ENCODE peak calls at places on chromosome 22, in ten cellular contexts. M is AG10803, Y is fibroblast of lung, P is thoracic aorta, Z is MM.1S, F is HFF-Myc, R is colonic mucosa, G is heart right ventricle, B is osteocyte, D is psoas muscle. N is an unnamed sample.
A peak's percentile ranks its signal among the peaks of the same experiment; 100 is the strongest.

GRCh38 chr22:20951151-20951931 is 15.7 kb upstream of the AIFM3 start:
- DNase-seq in M (no peak), Y (no peak), P (no peak), Z (no peak), F (no peak), R (peak; percentile 36), G (no peak), B (no peak), D (no peak), N (no peak)

GRCh38 chr22:46052801-46053562 is 76.0 kb upstream of the WNT7B start:
- DNase-seq in M (peak; percentile 58), Y (peak; percentile 51), P (no peak), Z (peak; percentile 81), F (no peak), R (peak; percentile 71), G (no peak), B (no peak), D (peak; percentile 73), N (no peak)

GRCh38 chr22:45478108-45478771 is 24.4 kb upstream of the FBLN1 start:
- DNase-seq in M (peak; percentile 90), Y (peak; percentile 89), P (no peak), Z (no peak), F (peak; percentile 98), R (no peak), G (no peak), B (no peak), D (no peak), N (peak; percentile 20)

GRCh38 chr22:41367039-41367679 is 14.6 kb upstream of the TEF start:
- DNase-seq in M (peak; percentile 91), Y (peak; percentile 96), P (peak; percentile 81), Z (no peak), F (peak; percentile 85), R (peak; percentile 96), G (peak; percentile 97), B (peak; percentile 97), D (peak; percentile 99), N (peak; percentile 85)

GRCh38 chr22:49966716-49967332 is 6.3 kb downstream of the PIM3 start:
- DNase-seq in M (peak; percentile 59), Y (no peak), P (peak; percentile 11), Z (no peak), F (no peak), R (peak; percentile 31), G (peak; percentile 29), B (no peak), D (peak; percentile 82), N (no peak)

GRCh38 chr22:29907753-29908515 is 25.0 kb downstream of the MTMR3 start:
- DNase-seq in M (peak; percentile 81), Y (peak; percentile 98), P (peak; percentile 36), Z (no peak), F (peak; percentile 95), R (peak; percentile 91), G (peak; percentile 76), B (no peak), D (peak; percentile 90), N (peak; percentile 82)

GRCh38 chr22:44519895-44520294 is 21.9 kb upstream of the RTL6 start:
- DNase-seq in M (no peak), Y (no peak), P (no peak), Z (no peak), F (no peak), R (no peak), G (peak; percentile 75), B (peak; percentile 15), D (no peak), N (no peak)

GRCh38 chr22:44735518-44736428 is 16.6 kb upstream of the ARHGAP8 start:
- DNase-seq in M (peak; percentile 39), Y (no peak), P (no peak), Z (peak; percentile 51), F (no peak), R (peak; percentile 89), G (peak; percentile 70), B (peak; percentile 93), D (peak; percentile 85), N (peak; percentile 51)

GRCh38 chr22:22810471-22810870 is 77.1 kb upstream of the IGLL5 start:
- DNase-seq in M (no peak), Y (no peak), P (no peak), Z (no peak), F (no peak), R (no peak), G (no peak), B (peak; percentile 82), D (no peak), N (no peak)

GRCh38 chr22:19940536-19941364 is 822 bp upstream of the COMT start:
- DNase-seq in M (no peak), Y (no peak), P (no peak), Z (no peak), F (no peak), R (no peak), G (no peak), B (no peak), D (peak; percentile 54), N (no peak)

GRCh38 chr22:47450876-47451475 is 688.5 kb downstream of the TBC1D22A start:
- DNase-seq in M (no peak), Y (no peak), P (no peak), Z (no peak), F (no peak), R (no peak), G (no peak), B (no peak), D (no peak), N (no peak)

DNA sequence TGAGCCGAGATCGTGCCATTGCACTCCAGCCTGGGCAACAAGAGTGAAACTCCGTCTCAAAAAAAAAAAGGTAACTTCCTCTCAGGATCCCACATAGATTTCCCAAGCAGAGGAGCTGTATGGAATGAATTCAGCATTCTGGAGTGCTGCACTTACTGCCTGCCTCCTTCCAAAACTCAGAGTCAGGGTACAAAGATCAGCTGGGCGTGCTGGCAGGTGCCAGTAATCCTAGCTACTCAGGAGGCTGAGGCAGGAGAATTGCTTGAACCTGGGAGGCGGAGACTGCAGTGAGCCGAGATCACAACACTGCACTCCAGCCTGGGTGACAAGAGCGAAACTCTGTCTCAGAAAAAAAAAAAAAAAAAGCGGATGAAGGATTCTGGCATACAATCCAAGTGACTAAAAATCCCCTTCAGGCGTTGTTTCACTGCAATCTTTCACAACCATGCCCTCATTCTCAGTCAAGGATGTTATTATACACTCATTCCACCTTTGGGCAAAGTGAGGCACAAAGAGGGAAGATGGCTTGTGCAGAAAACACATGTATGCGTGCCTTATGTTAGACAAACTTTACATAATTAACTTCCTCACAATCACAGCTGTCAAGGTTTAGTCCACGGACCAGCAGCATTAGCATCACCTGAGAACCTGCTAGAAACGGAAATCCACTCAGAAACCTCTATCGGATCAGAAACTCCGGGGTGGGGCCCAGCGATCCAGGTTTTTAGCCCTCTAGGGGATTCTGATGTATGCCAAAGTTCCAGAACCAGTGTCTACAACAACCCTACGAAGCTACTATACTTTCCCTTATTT is 1.1 kb upstream of the NOL12 start:
- DNase-seq in M (no peak), Y (no peak), P (no peak), Z (peak; percentile 40), F (no peak), R (peak; percentile 83), G (no peak), B (no peak), D (no peak), N (no peak)
- TF ChIP-seq CTCF in M (no peak), Y (no peak), P (no peak), Z (no peak), F (no peak), R (no peak), G (no peak), B (no peak), D (no peak), N (no peak)

GRCh38 chr22:43011079-43011478 is 3.9 kb downstream of the PACSIN2 start:
- DNase-seq in M (no peak), Y (peak; percentile 84), P (no peak), Z (no peak), F (no peak), R (no peak), G (no peak), B (no peak), D (no peak), N (no peak)
- TF ChIP-seq CTCF in M (peak; percentile 22), Y (no peak), P (no peak), Z (no peak), F (no peak), R (no peak), G (no peak), B (no peak), D (no peak), N (no peak)

GRCh38 chr22:37951305-37951704 is 2.1 kb downstream of the C22orf23 start:
- DNase-seq in M (no peak), Y (no peak), P (no peak), Z (no peak), F (no peak), R (no peak), G (no peak), B (no peak), D (no peak), N (no peak)
- TF ChIP-seq CTCF in M (no peak), Y (no peak), P (no peak), Z (no peak), F (no peak), R (no peak), G (no peak), B (no peak), D (no peak), N (no peak)

GRCh38 chr22:37832022-37832857 is 9.1 kb downstream of the GALR3 start:
- DNase-seq in M (no peak), Y (no peak), P (no peak), Z (no peak), F (no peak), R (no peak), G (no peak), B (no peak), D (no peak), N (no peak)

GRCh38 chr22:37824674-37825641 is 1.8 kb downstream of the GALR3 start:
- DNase-seq in M (no peak), Y (peak; percentile 50), P (no peak), Z (no peak), F (no peak), R (no peak), G (no peak), B (no peak), D (no peak), N (no peak)

GRCh38 chr22:37831472-37831871 is 8.3 kb downstream of the GALR3 start:
- DNase-seq in M (no peak), Y (no peak), P (no peak), Z (no peak), F (no peak), R (no peak), G (no peak), B (no peak), D (no peak), N (no peak)

GRCh38 chr22:37827056-37827455 is 3.9 kb downstream of the GALR3 start:
- DNase-seq in M (no peak), Y (peak; percentile 14), P (no peak), Z (no peak), F (no peak), R (no peak), G (peak; percentile 64), B (no peak), D (peak; percentile 80), N (no peak)

DNA sequence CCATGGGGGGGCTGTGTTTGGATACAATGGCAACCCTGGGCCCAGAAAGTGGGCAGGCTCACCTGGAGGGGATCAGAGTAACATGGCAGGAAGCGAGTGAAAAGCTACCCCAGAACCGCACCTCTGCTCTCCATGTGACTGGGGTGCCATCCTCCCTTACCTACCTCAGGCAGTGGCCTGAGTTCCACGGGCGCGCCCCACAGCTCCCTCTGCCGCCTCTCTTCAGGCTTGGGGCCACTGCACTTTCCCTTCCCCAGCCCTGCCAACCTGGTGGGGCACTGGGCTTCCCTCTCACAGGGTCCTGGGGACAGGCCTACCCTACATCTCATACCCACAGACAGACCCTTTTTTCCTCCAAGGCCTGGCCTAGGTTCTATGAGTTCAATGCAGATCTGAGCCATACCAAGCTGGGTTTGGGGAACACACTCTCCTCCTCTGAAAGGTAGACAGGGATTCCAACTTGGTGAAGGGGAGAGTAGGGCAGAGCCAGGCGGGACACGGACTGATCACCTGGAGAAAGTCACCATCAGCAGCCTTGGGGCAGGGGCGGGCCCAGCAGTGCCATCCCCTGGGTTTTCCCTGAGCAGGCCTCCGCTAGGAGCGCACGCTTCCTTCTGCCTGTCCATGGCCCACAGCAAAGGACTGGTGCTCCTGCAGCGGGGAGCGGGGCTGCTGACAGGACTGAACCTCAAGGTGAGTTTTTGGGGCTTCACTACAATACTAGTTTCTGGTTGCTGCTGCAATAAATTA is 7.1 kb downstream of the GALR3 start:
- DNase-seq in M (no peak), Y (no peak), P (no peak), Z (no peak), F (no peak), R (no peak), G (no peak), B (no peak), D (no peak), N (no peak)
- TF ChIP-seq CTCF in M (no peak), Y (no peak), P (no peak), Z (no peak), F (no peak), R (no peak), G (no peak), B (no peak), D (no peak), N (no peak)